ENCODE peak calls at places on chromosomes 3 and 15, in seven cellular contexts. One of them, this sample, is unnamed.

GRCh38 chr3:89851974-89852621 is 744.7 kb downstream of the EPHA3 start:
- DNase-seq in sigmoid colon: no peak
- DNase-seq in breast epithelium: no peak
- DNase-seq in HCT116: no peak
- DNase-seq in stomach: peak; percentile 45
- DNase-seq in prostate gland: peak; percentile 5
- DNase-seq in HL-60: peak; percentile 10
- DNase-seq in this sample: no peak

GRCh38 chr3:16498130-16498890 is 15.2 kb downstream of the RFTN1 start:
- DNase-seq in sigmoid colon: no peak
- DNase-seq in breast epithelium: no peak
- DNase-seq in HCT116: no peak
- DNase-seq in stomach: no peak
- DNase-seq in prostate gland: no peak
- DNase-seq in HL-60: no peak
- DNase-seq in this sample: no peak

GRCh38 chr15:45442497-45443135 is 64.3 kb upstream of the GATM start:
- DNase-seq in sigmoid colon: no peak
- DNase-seq in breast epithelium: no peak
- DNase-seq in HCT116: no peak
- DNase-seq in stomach: no peak
- DNase-seq in prostate gland: no peak
- DNase-seq in HL-60: no peak
- DNase-seq in this sample: no peak

GRCh38 chr3:46845860-46846623 is 17.2 kb downstream of the MYL3 start:
- DNase-seq in sigmoid colon: peak; percentile 90
- DNase-seq in breast epithelium: peak; percentile 66
- DNase-seq in HCT116: no peak
- DNase-seq in stomach: peak; percentile 70
- DNase-seq in prostate gland: peak; percentile 72
- DNase-seq in HL-60: peak; percentile 33
- DNase-seq in this sample: peak; percentile 88

GRCh38 chr15:45594322-45594721 is 7.1 kb downstream of the BLOC1S6 start:
- DNase-seq in sigmoid colon: no peak
- DNase-seq in breast epithelium: no peak
- DNase-seq in HCT116: no peak
- DNase-seq in stomach: no peak
- DNase-seq in prostate gland: no peak
- DNase-seq in HL-60: no peak
- DNase-seq in this sample: no peak

GRCh38 chr3:104198136-104198535 is 1168.6 kb upstream of the ALCAM start:
- DNase-seq in sigmoid colon: no peak
- DNase-seq in breast epithelium: no peak
- DNase-seq in HCT116: no peak
- DNase-seq in stomach: no peak
- DNase-seq in prostate gland: no peak
- DNase-seq in HL-60: no peak
- DNase-seq in this sample: no peak

GRCh38 chr3:194556086-194557056 is 69.6 kb upstream of the ATP13A3 start:
- DNase-seq in sigmoid colon: no peak
- DNase-seq in breast epithelium: no peak
- DNase-seq in HCT116: no peak
- DNase-seq in stomach: no peak
- DNase-seq in prostate gland: no peak
- DNase-seq in HL-60: peak; percentile 18
- DNase-seq in this sample: no peak

GRCh38 chr15:92012368-92012629 is 158.8 kb downstream of the SLCO3A1 start:
- DNase-seq in sigmoid colon: no peak
- DNase-seq in breast epithelium: no peak
- DNase-seq in HCT116: no peak
- DNase-seq in stomach: no peak
- DNase-seq in prostate gland: no peak
- DNase-seq in HL-60: no peak
- DNase-seq in this sample: no peak

GRCh38 chr3:73175698-73176097 is 114.2 kb downstream of the EBLN2 start:
- DNase-seq in sigmoid colon: no peak
- DNase-seq in breast epithelium: no peak
- DNase-seq in HCT116: no peak
- DNase-seq in stomach: no peak
- DNase-seq in prostate gland: no peak
- DNase-seq in HL-60: no peak
- DNase-seq in this sample: no peak

GRCh38 chr3:139198929-139199328 is 144.9 kb upstream of the MRPS22 start:
- DNase-seq in sigmoid colon: no peak
- DNase-seq in breast epithelium: no peak
- DNase-seq in HCT116: no peak
- DNase-seq in stomach: no peak
- DNase-seq in prostate gland: no peak
- DNase-seq in HL-60: no peak
- DNase-seq in this sample: peak; percentile 74

GRCh38 chr3:161420746-161421145 is 49.4 kb upstream of the SPTSSB start:
- DNase-seq in sigmoid colon: no peak
- DNase-seq in breast epithelium: no peak
- DNase-seq in HCT116: no peak
- DNase-seq in stomach: peak; percentile 62
- DNase-seq in prostate gland: peak; percentile 77
- DNase-seq in HL-60: no peak
- DNase-seq in this sample: no peak

GRCh38 chr3:118817748-118818165 is 216.9 kb downstream of the IGSF11 start:
- DNase-seq in sigmoid colon: no peak
- DNase-seq in breast epithelium: no peak
- DNase-seq in HCT116: peak; percentile 56
- DNase-seq in stomach: peak; percentile 51
- DNase-seq in prostate gland: peak; percentile 29
- DNase-seq in HL-60: peak; percentile 14
- DNase-seq in this sample: no peak

GRCh38 chr3:81249540-81250029 is 511.9 kb downstream of the GBE1 start:
- DNase-seq in sigmoid colon: no peak
- DNase-seq in breast epithelium: no peak
- DNase-seq in HCT116: no peak
- DNase-seq in stomach: no peak
- DNase-seq in prostate gland: no peak
- DNase-seq in HL-60: no peak
- DNase-seq in this sample: no peak

GRCh38 chr3:140470211-140470610 is 207.7 kb upstream of the TRIM42 start:
- DNase-seq in sigmoid colon: no peak
- DNase-seq in breast epithelium: no peak
- DNase-seq in HCT116: no peak
- DNase-seq in stomach: no peak
- DNase-seq in prostate gland: no peak
- DNase-seq in HL-60: no peak
- DNase-seq in this sample: no peak

GRCh38 chr3:42061711-42062408 is 29.3 kb upstream of the TRAK1 start:
- DNase-seq in sigmoid colon: peak; percentile 92
- DNase-seq in breast epithelium: no peak
- DNase-seq in HCT116: peak; percentile 68
- DNase-seq in stomach: peak; percentile 38
- DNase-seq in prostate gland: no peak
- DNase-seq in HL-60: no peak
- DNase-seq in this sample: no peak

GRCh38 chr3:122843604-122844003 is 48.7 kb downstream of the SLC49A4 start:
- DNase-seq in sigmoid colon: no peak
- DNase-seq in breast epithelium: no peak
- DNase-seq in HCT116: no peak
- DNase-seq in stomach: no peak
- DNase-seq in prostate gland: no peak
- DNase-seq in HL-60: no peak
- DNase-seq in this sample: no peak

GRCh38 chr15:100731259-100732156 is 129.1 kb downstream of the ASB7 start:
- DNase-seq in sigmoid colon: no peak
- DNase-seq in breast epithelium: peak; percentile 20
- DNase-seq in HCT116: no peak
- DNase-seq in stomach: no peak
- DNase-seq in prostate gland: no peak
- DNase-seq in HL-60: no peak
- DNase-seq in this sample: peak; percentile 91

GRCh38 chr15:33729648-33730047 is 238.6 kb upstream of the CHRM5 start:
- DNase-seq in sigmoid colon: no peak
- DNase-seq in breast epithelium: no peak
- DNase-seq in HCT116: peak; percentile 6
- DNase-seq in stomach: no peak
- DNase-seq in prostate gland: no peak
- DNase-seq in HL-60: no peak
- DNase-seq in this sample: no peak

GRCh38 chr15:24886538-24886937 is 68.2 kb upstream of the SNRPN start:
- DNase-seq in sigmoid colon: no peak
- DNase-seq in breast epithelium: no peak
- DNase-seq in HCT116: no peak
- DNase-seq in stomach: no peak
- DNase-seq in prostate gland: no peak
- DNase-seq in HL-60: no peak
- DNase-seq in this sample: no peak

GRCh38 chr15:81506936-81507335 is 132.9 kb upstream of the TMC3 start:
- DNase-seq in sigmoid colon: no peak
- DNase-seq in breast epithelium: no peak
- DNase-seq in HCT116: no peak
- DNase-seq in stomach: no peak
- DNase-seq in prostate gland: no peak
- DNase-seq in HL-60: no peak
- DNase-seq in this sample: no peak

GRCh38 chr3:72996473-72997333 is at the start of gene PPP4R2:
- DNase-seq in sigmoid colon: peak; percentile 93
- DNase-seq in breast epithelium: peak; percentile 81
- DNase-seq in HCT116: peak; percentile 68
- DNase-seq in stomach: peak; percentile 90
- DNase-seq in prostate gland: peak; percentile 80
- DNase-seq in HL-60: peak; percentile 89
- DNase-seq in this sample: peak; percentile 91

GRCh38 chr3:181486496-181486895 is 225.2 kb upstream of the SOX2 start:
- DNase-seq in sigmoid colon: no peak
- DNase-seq in breast epithelium: no peak
- DNase-seq in HCT116: no peak
- DNase-seq in stomach: no peak
- DNase-seq in prostate gland: no peak
- DNase-seq in HL-60: no peak
- DNase-seq in this sample: no peak

GRCh38 chr15:38251726-38252480 is 733 bp upstream of the SPRED1 start:
- DNase-seq in sigmoid colon: peak; percentile 95
- DNase-seq in breast epithelium: peak; percentile 83
- DNase-seq in HCT116: peak; percentile 96
- DNase-seq in stomach: peak; percentile 83
- DNase-seq in prostate gland: peak; percentile 86
- DNase-seq in HL-60: peak; percentile 74
- DNase-seq in this sample: no peak

GRCh38 chr15:38255690-38256089 is 3.1 kb downstream of the SPRED1 start:
- DNase-seq in sigmoid colon: no peak
- DNase-seq in breast epithelium: no peak
- DNase-seq in HCT116: no peak
- DNase-seq in stomach: no peak
- DNase-seq in prostate gland: no peak
- DNase-seq in HL-60: no peak
- DNase-seq in this sample: no peak

GRCh38 chr15:38253448-38253847 is 812 bp downstream of the SPRED1 start:
- DNase-seq in sigmoid colon: no peak
- DNase-seq in breast epithelium: no peak
- DNase-seq in HCT116: peak; percentile 28
- DNase-seq in stomach: no peak
- DNase-seq in prostate gland: peak; percentile 20
- DNase-seq in HL-60: no peak
- DNase-seq in this sample: no peak

GRCh38 chr15:38252481-38253311 is at the start of gene SPRED1:
- DNase-seq in sigmoid colon: peak; percentile 90
- DNase-seq in breast epithelium: peak; percentile 72
- DNase-seq in HCT116: no peak
- DNase-seq in stomach: peak; percentile 63
- DNase-seq in prostate gland: peak; percentile 67
- DNase-seq in HL-60: no peak
- DNase-seq in this sample: no peak

GRCh38 chr15:38254065-38254883 is 1.6 kb downstream of the SPRED1 start:
- DNase-seq in sigmoid colon: peak; percentile 68
- DNase-seq in breast epithelium: no peak
- DNase-seq in HCT116: peak; percentile 51
- DNase-seq in stomach: peak; percentile 53
- DNase-seq in prostate gland: peak; percentile 82
- DNase-seq in HL-60: peak; percentile 39
- DNase-seq in this sample: no peak
- TF ChIP-seq POLR2AphosphoS5 in sigmoid colon: peak; percentile 20
- TF ChIP-seq POLR2AphosphoS5 in breast epithelium: no peak
- TF ChIP-seq POLR2AphosphoS5 in HCT116: no peak
- TF ChIP-seq POLR2AphosphoS5 in stomach: no peak
- TF ChIP-seq POLR2AphosphoS5 in prostate gland: peak; percentile 76
- TF ChIP-seq POLR2AphosphoS5 in HL-60: no peak
- TF ChIP-seq POLR2AphosphoS5 in this sample: peak; percentile 60

GRCh38 chr15:76274226-76274625 is 37.0 kb downstream of the ETFA start:
- DNase-seq in sigmoid colon: no peak
- DNase-seq in breast epithelium: no peak
- DNase-seq in HCT116: no peak
- DNase-seq in stomach: no peak
- DNase-seq in prostate gland: no peak
- DNase-seq in HL-60: no peak
- DNase-seq in this sample: no peak
- TF ChIP-seq POLR2AphosphoS5 in sigmoid colon: no peak
- TF ChIP-seq POLR2AphosphoS5 in breast epithelium: no peak
- TF ChIP-seq POLR2AphosphoS5 in HCT116: no peak
- TF ChIP-seq POLR2AphosphoS5 in stomach: no peak
- TF ChIP-seq POLR2AphosphoS5 in prostate gland: no peak
- TF ChIP-seq POLR2AphosphoS5 in HL-60: no peak
- TF ChIP-seq POLR2AphosphoS5 in this sample: no peak

DNA sequence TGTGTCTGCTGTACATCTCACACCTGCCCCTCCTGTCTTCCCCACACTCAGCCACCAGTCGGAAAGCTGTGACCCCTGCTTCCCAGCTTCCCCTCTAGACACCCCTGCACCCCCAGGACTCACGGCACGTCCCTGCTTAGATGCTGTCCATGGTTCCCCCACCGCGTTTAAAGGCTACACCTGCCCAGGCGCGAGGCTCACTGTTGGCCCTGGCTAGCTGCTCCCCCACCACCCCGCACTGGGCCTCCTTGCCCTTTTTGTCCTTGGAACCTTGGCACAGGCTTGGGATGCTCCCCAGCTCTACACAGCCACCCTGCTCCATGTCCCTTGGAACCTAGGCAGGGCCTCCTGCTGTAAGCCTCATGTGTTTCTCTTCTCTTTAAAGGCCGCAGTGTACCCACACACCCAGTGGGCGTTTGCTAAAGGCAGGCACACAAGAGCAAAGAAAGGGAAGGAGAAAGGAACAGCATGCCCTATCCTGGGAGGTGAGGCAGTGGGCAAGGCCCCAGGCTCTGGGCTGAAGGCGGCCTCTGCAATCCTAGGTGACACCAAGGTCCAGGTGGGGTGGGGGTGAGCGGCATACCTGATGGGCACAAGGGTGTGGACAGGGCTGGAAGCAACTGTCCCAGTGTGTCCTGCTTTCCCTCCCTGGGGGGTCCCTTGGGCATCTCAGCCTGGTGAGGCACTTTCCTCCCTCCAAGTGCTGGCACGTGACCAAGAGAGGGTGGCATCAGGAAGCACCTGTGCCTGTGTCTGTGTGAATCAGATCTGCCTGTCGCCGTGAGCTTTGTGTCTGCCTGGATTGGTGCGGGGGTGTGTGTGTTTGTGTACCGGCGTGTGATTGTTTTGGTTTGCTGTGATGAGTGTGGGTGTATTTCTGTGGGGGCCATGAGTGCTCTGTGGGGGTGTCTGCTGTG is 54.4 kb downstream of the TPRA1 start:
- DNase-seq in sigmoid colon: no peak
- DNase-seq in breast epithelium: no peak
- DNase-seq in HCT116: no peak
- DNase-seq in stomach: peak; percentile 58
- DNase-seq in prostate gland: no peak
- DNase-seq in HL-60: no peak
- DNase-seq in this sample: no peak
- TF ChIP-seq POLR2AphosphoS5 in sigmoid colon: no peak
- TF ChIP-seq POLR2AphosphoS5 in breast epithelium: no peak
- TF ChIP-seq POLR2AphosphoS5 in HCT116: no peak
- TF ChIP-seq POLR2AphosphoS5 in stomach: no peak
- TF ChIP-seq POLR2AphosphoS5 in prostate gland: no peak
- TF ChIP-seq POLR2AphosphoS5 in HL-60: no peak
- TF ChIP-seq POLR2AphosphoS5 in this sample: no peak

GRCh38 chr15:59315914-59316428 is 56.7 kb downstream of the MYO1E start:
- DNase-seq in sigmoid colon: no peak
- DNase-seq in breast epithelium: no peak
- DNase-seq in HCT116: no peak
- DNase-seq in stomach: no peak
- DNase-seq in prostate gland: peak; percentile 33
- DNase-seq in HL-60: no peak
- DNase-seq in this sample: no peak
- TF ChIP-seq POLR2AphosphoS5 in sigmoid colon: no peak
- TF ChIP-seq POLR2AphosphoS5 in breast epithelium: no peak
- TF ChIP-seq POLR2AphosphoS5 in HCT116: no peak
- TF ChIP-seq POLR2AphosphoS5 in stomach: no peak
- TF ChIP-seq POLR2AphosphoS5 in prostate gland: peak; percentile 52
- TF ChIP-seq POLR2AphosphoS5 in HL-60: no peak
- TF ChIP-seq POLR2AphosphoS5 in this sample: no peak

This sample was measured in vagina.